ENCODE peak calls at places on chromosomes 1 and 21, in nine cellular contexts. E, A, T, R, L, V, W, D and B are unnamed samples.
A peak's percentile ranks its signal among the peaks of the same experiment; 100 is the strongest.

GRCh38 chr1:16110456-16110855 is 37.0 kb upstream of the FAM131C start:
- DNase-seq in E (no peak), V (no peak), T (no peak), L (no peak), R (no peak), D (no peak), A (no peak), W (no peak), B (no peak)

GRCh38 chr1:154812911-154813816 is 56.9 kb downstream of the KCNN3 start:
- DNase-seq in T (no peak), D (peak; percentile 63), E (no peak), A (no peak), L (no peak), R (no peak), W (peak; percentile 42), V (no peak), B (no peak)

GRCh38 chr21:16522512-16522911 is 792.7 kb downstream of the USP25 start:
- DNase-seq in D (no peak), E (no peak), W (peak; percentile 65), T (no peak), A (no peak), L (no peak), R (no peak), V (no peak), B (no peak)

GRCh38 chr1:68384321-68384813 is 65.4 kb downstream of the RPE65 start:
- DNase-seq in T (peak; percentile 97), W (peak; percentile 98), R (no peak), V (no peak), L (no peak), E (no peak), D (peak; percentile 31), A (no peak), B (no peak)

GRCh38 chr1:157993179-157994080 is at the start of gene KIRREL1:
- DNase-seq in W (peak; percentile 66), T (no peak), A (no peak), L (no peak), V (peak; percentile 71), E (no peak), D (peak; percentile 77), R (peak; percentile 48), B (no peak)

GRCh38 chr1:60848583-60849188 is 233.7 kb upstream of the NFIA start:
- DNase-seq in L (peak; percentile 22), W (peak; percentile 53), R (no peak), T (no peak), A (no peak), D (no peak), E (no peak), V (peak; percentile 13), B (no peak)

GRCh38 chr1:11938722-11939526 is 4.4 kb downstream of the PLOD1 start:
- DNase-seq in D (peak; percentile 50), V (no peak), L (no peak), R (no peak), T (no peak), A (no peak), W (no peak), E (no peak), B (no peak)

GRCh38 chr1:54904476-54905048 is 17.6 kb upstream of the DHCR24 start:
- DNase-seq in V (no peak), A (no peak), W (no peak), L (no peak), T (no peak), R (no peak), E (no peak), D (no peak), B (no peak)

GRCh38 chr1:68936530-68936929 is 439.6 kb upstream of the DEPDC1 start:
- DNase-seq in D (no peak), V (no peak), A (no peak), L (no peak), R (no peak), T (no peak), E (no peak), W (no peak), B (no peak)

GRCh38 chr1:218817747-218818146 is 355.9 kb upstream of the LYPLAL1 start:
- DNase-seq in R (no peak), T (no peak), E (no peak), D (no peak), W (peak; percentile 37), V (no peak), L (no peak), A (no peak), B (no peak)

GRCh38 chr1:10813801-10814200 is 17.4 kb upstream of the CASZ1 start:
- DNase-seq in T (no peak), L (no peak), V (no peak), A (no peak), W (no peak), D (no peak), R (no peak), E (no peak), B (no peak)

GRCh38 chr21:45496968-45497845 is 45.0 kb downstream of the SLC19A1 start:
- DNase-seq in L (no peak), T (no peak), V (no peak), E (no peak), R (no peak), D (no peak), W (no peak), A (no peak), B (no peak)

GRCh38 chr1:3261969-3262579 is 192.4 kb upstream of the ARHGEF16 start:
- DNase-seq in R (no peak), D (no peak), W (no peak), T (no peak), A (no peak), L (no peak), E (no peak), V (no peak), B (no peak)

GRCh38 chr1:163796394-163796821 is 474.7 kb downstream of the NUF2 start:
- DNase-seq in D (no peak), E (no peak), R (no peak), V (no peak), L (no peak), A (no peak), T (no peak), W (peak; percentile 54), B (no peak)

GRCh38 chr1:214429951-214430742 is 121.3 kb downstream of the PTPN14 start:
- DNase-seq in V (no peak), W (no peak), R (no peak), E (no peak), L (no peak), A (no peak), D (no peak), T (no peak), B (no peak)

GRCh38 chr21:38965241-38965640 is 159.5 kb downstream of the ETS2 start:
- DNase-seq in E (no peak), L (no peak), A (no peak), T (no peak), V (peak; percentile 58), D (no peak), R (no peak), W (peak; percentile 80), B (no peak)

GRCh38 chr1:100363831-100364230 is 11.5 kb downstream of the CDC14A start:
- DNase-seq in E (no peak), D (no peak), L (no peak), R (no peak), A (no peak), T (no peak), W (no peak), V (no peak), B (no peak)

GRCh38 chr1:53739109-53739681 is at the start of gene GLIS1:
- DNase-seq in D (peak; percentile 65), W (peak; percentile 80), V (peak; percentile 86), R (peak; percentile 81), E (no peak), L (peak; percentile 67), T (no peak), A (peak; percentile 98), B (no peak)

DNA sequence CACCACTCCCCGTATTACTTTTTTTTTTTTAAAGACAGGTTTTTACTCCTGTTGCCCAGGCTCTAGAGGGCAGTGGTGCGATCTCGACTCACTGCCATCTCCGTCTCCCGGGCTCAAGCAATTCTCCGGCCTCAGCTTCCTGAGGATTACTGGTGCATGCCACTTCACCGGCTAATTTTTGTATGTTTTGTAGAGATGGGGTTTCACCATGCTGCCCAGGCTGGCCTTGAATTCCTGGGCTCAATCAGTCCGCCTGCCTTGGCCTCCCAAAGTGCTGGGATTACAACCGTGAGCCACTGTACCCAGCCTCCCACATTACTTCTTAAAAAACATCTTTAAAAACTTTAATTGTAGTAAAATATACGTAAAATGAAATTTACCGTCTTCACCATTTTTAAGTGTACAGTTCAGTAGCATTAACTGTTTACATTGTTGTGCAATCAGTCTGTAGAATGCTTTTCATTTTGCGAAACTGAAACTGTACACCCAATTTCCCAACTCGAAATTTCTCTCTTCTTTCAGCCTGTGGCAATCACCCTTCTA is 77.0 kb downstream of the ZMYM4 start:
- DNase-seq in T (no peak), L (no peak), W (peak; percentile 82), A (no peak), E (no peak), V (no peak), R (no peak), D (no peak), B (no peak)
- TF ChIP-seq CTCF in T (no peak), L (peak; percentile 36), W (peak; percentile 41), A (no peak), E (no peak), V (no peak), R (no peak), D (no peak), B (no peak)

DNA sequence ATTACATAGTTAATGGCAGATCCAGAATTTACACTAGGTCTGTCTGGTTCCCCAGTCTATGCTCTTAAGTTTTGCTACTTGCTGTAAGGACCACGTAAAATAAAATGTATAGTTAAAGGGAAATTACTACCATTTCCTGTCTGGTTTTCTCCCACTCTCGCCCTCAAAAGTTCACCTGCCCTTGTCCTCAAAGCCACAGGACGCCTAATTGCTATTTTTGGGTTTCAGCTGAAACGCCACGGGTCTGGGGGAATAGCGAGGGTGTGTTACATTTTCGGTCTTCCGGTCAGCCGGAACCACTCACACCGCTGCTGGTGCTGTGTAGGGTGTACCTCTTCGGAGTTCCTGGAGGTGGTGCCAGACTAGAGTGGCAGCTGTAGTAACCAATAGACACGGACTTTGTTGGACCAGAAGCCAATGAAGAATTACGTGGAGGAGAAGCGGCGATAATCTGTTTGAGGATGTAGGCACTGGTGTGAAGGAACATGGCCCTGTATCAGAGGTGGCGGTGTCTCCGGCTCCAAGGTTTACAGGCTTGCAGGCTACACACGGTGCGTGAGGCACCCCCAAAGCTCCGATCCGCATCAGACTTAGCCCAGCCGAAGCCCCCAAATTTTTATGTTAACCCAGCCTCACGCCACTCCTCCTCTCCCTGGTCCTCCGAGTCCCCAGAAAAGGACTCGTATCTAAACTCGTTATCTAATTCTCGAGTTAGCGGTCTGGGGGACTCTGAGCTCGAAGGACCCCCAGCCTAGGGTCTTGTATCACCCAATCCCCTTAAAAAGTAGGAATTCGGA is at the start of gene TARS2:
- DNase-seq in W (peak; percentile 99), E (peak; percentile 95), A (peak; percentile 98), T (peak; percentile 85), D (peak; percentile 98), L (peak; percentile 99), R (peak; percentile 98), V (peak; percentile 97), B (peak; percentile 91)
- TF ChIP-seq CTCF in W (peak; percentile 52), E (no peak), A (no peak), T (no peak), D (peak; percentile 16), L (no peak), R (no peak), V (no peak), B (no peak)

GRCh38 chr1:112925015-112925414 is 31.0 kb downstream of the SLC16A1 start:
- DNase-seq in V (no peak), A (no peak), R (no peak), E (no peak), L (no peak), D (no peak), T (no peak), W (no peak), B (no peak)
- TF ChIP-seq CTCF in V (no peak), A (no peak), R (no peak), E (no peak), L (no peak), D (no peak), T (no peak), W (peak; percentile 20), B (no peak)

GRCh38 chr1:70142120-70142519 is 63.3 kb downstream of the LRRC40 start:
- DNase-seq in D (no peak), V (no peak), T (no peak), R (no peak), L (no peak), E (no peak), W (peak; percentile 25), A (no peak), B (no peak)
- TF ChIP-seq CTCF in D (peak; percentile 26), V (no peak), T (no peak), R (no peak), L (peak; percentile 63), E (no peak), W (peak; percentile 42), A (no peak), B (no peak)